ENCODE peak calls at places on chromosomes 6 and 20, in eight cellular contexts. One of them, this sample, is unnamed.

GRCh38 chr6:153130515-153131036 is 506 bp downstream of the RGS17 start:
- DNase-seq in T-helper 1 cell: no peak
- DNase-seq in stimulated activated CD8-positive, alpha-beta memory T cell treated with anti-CD3 and anti-CD28 coated beads, Interleukin-4, amount 100 ng/mL, for 48 hours: no peak
- DNase-seq in RPMI7951: no peak
- DNase-seq in fibroblast of the conjunctiva: no peak
- DNase-seq in progenitor cell of endocrine pancreas: peak; percentile 22
- DNase-seq in lower leg skin: no peak
- DNase-seq in activated naive CD8-positive, alpha-beta T cell treated with anti-CD3 and anti-CD28 coated beads, Interleukin-2, amount 50 U/mL, for 24 hours: no peak
- DNase-seq in this sample: no peak

GRCh38 chr20:51930775-51931174 is 128.5 kb upstream of the SALL4 start:
- DNase-seq in T-helper 1 cell: no peak
- DNase-seq in stimulated activated CD8-positive, alpha-beta memory T cell treated with anti-CD3 and anti-CD28 coated beads, Interleukin-4, amount 100 ng/mL, for 48 hours: no peak
- DNase-seq in RPMI7951: peak; percentile 65
- DNase-seq in fibroblast of the conjunctiva: peak; percentile 64
- DNase-seq in progenitor cell of endocrine pancreas: no peak
- DNase-seq in lower leg skin: no peak
- DNase-seq in activated naive CD8-positive, alpha-beta T cell treated with anti-CD3 and anti-CD28 coated beads, Interleukin-2, amount 50 U/mL, for 24 hours: no peak
- DNase-seq in this sample: peak; percentile 86

GRCh38 chr20:46752639-46753235 is 43.3 kb downstream of the SLC2A10 start:
- DNase-seq in T-helper 1 cell: no peak
- DNase-seq in stimulated activated CD8-positive, alpha-beta memory T cell treated with anti-CD3 and anti-CD28 coated beads, Interleukin-4, amount 100 ng/mL, for 48 hours: peak; percentile 80
- DNase-seq in RPMI7951: peak; percentile 63
- DNase-seq in fibroblast of the conjunctiva: peak; percentile 60
- DNase-seq in progenitor cell of endocrine pancreas: peak; percentile 36
- DNase-seq in lower leg skin: peak; percentile 30
- DNase-seq in activated naive CD8-positive, alpha-beta T cell treated with anti-CD3 and anti-CD28 coated beads, Interleukin-2, amount 50 U/mL, for 24 hours: peak; percentile 55
- DNase-seq in this sample: peak; percentile 36

GRCh38 chr20:44176833-44177533 is 10.0 kb downstream of the JPH2 start:
- DNase-seq in T-helper 1 cell: no peak
- DNase-seq in stimulated activated CD8-positive, alpha-beta memory T cell treated with anti-CD3 and anti-CD28 coated beads, Interleukin-4, amount 100 ng/mL, for 48 hours: no peak
- DNase-seq in RPMI7951: peak; percentile 83
- DNase-seq in fibroblast of the conjunctiva: no peak
- DNase-seq in progenitor cell of endocrine pancreas: no peak
- DNase-seq in lower leg skin: no peak
- DNase-seq in activated naive CD8-positive, alpha-beta T cell treated with anti-CD3 and anti-CD28 coated beads, Interleukin-2, amount 50 U/mL, for 24 hours: no peak
- DNase-seq in this sample: no peak

GRCh38 chr6:13694562-13694961 is 17.1 kb downstream of the RANBP9 start:
- DNase-seq in T-helper 1 cell: no peak
- DNase-seq in stimulated activated CD8-positive, alpha-beta memory T cell treated with anti-CD3 and anti-CD28 coated beads, Interleukin-4, amount 100 ng/mL, for 48 hours: no peak
- DNase-seq in RPMI7951: no peak
- DNase-seq in fibroblast of the conjunctiva: no peak
- DNase-seq in progenitor cell of endocrine pancreas: no peak
- DNase-seq in lower leg skin: no peak
- DNase-seq in activated naive CD8-positive, alpha-beta T cell treated with anti-CD3 and anti-CD28 coated beads, Interleukin-2, amount 50 U/mL, for 24 hours: no peak
- DNase-seq in this sample: no peak

GRCh38 chr20:38252292-38253288 is 7.9 kb downstream of the KIAA1755 start:
- DNase-seq in T-helper 1 cell: no peak
- DNase-seq in stimulated activated CD8-positive, alpha-beta memory T cell treated with anti-CD3 and anti-CD28 coated beads, Interleukin-4, amount 100 ng/mL, for 48 hours: no peak
- DNase-seq in RPMI7951: no peak
- DNase-seq in fibroblast of the conjunctiva: no peak
- DNase-seq in progenitor cell of endocrine pancreas: no peak
- DNase-seq in lower leg skin: no peak
- DNase-seq in activated naive CD8-positive, alpha-beta T cell treated with anti-CD3 and anti-CD28 coated beads, Interleukin-2, amount 50 U/mL, for 24 hours: no peak
- DNase-seq in this sample: no peak

GRCh38 chr6:87164004-87164403 is 8.6 kb downstream of the ZNF292 start:
- DNase-seq in T-helper 1 cell: no peak
- DNase-seq in stimulated activated CD8-positive, alpha-beta memory T cell treated with anti-CD3 and anti-CD28 coated beads, Interleukin-4, amount 100 ng/mL, for 48 hours: no peak
- DNase-seq in RPMI7951: no peak
- DNase-seq in fibroblast of the conjunctiva: no peak
- DNase-seq in progenitor cell of endocrine pancreas: no peak
- DNase-seq in lower leg skin: no peak
- DNase-seq in activated naive CD8-positive, alpha-beta T cell treated with anti-CD3 and anti-CD28 coated beads, Interleukin-2, amount 50 U/mL, for 24 hours: no peak
- DNase-seq in this sample: no peak

GRCh38 chr6:150169609-150170008 is 26.8 kb downstream of the PPP1R14C start:
- DNase-seq in T-helper 1 cell: no peak
- DNase-seq in stimulated activated CD8-positive, alpha-beta memory T cell treated with anti-CD3 and anti-CD28 coated beads, Interleukin-4, amount 100 ng/mL, for 48 hours: peak; percentile 46
- DNase-seq in RPMI7951: peak; percentile 55
- DNase-seq in fibroblast of the conjunctiva: no peak
- DNase-seq in progenitor cell of endocrine pancreas: no peak
- DNase-seq in lower leg skin: no peak
- DNase-seq in activated naive CD8-positive, alpha-beta T cell treated with anti-CD3 and anti-CD28 coated beads, Interleukin-2, amount 50 U/mL, for 24 hours: peak; percentile 23
- DNase-seq in this sample: peak; percentile 51

GRCh38 chr6:156060013-156060412 is 604.4 kb upstream of the NOX3 start:
- DNase-seq in T-helper 1 cell: no peak
- DNase-seq in stimulated activated CD8-positive, alpha-beta memory T cell treated with anti-CD3 and anti-CD28 coated beads, Interleukin-4, amount 100 ng/mL, for 48 hours: no peak
- DNase-seq in RPMI7951: peak; percentile 1
- DNase-seq in fibroblast of the conjunctiva: no peak
- DNase-seq in progenitor cell of endocrine pancreas: no peak
- DNase-seq in lower leg skin: no peak
- DNase-seq in activated naive CD8-positive, alpha-beta T cell treated with anti-CD3 and anti-CD28 coated beads, Interleukin-2, amount 50 U/mL, for 24 hours: peak; percentile 5
- DNase-seq in this sample: peak; percentile 10

This sample was measured in HT1080.